ENCODE peak calls at places on chromosome 7, in six cellular contexts. C is immature natural killer cell; B is stimulated activated CD8-positive, alpha-beta memory T cell treated with anti-CD3 and anti-CD28 coated beads, Interleukin-15, amount 100 ng/mL, for 4 hours; H is chondrocyte; R is activated T-cell treated with anti-CD3 and anti-CD28 coated beads for 1 hour; A is activated CD4-positive, alpha-beta T cell treated with anti-CD3 and anti-CD28 coated beads for 48 hours. W is an unnamed sample.

GRCh38 chr7:40437936-40438634 is 303.3 kb downstream of the SUGCT start:
- DNase-seq in C (no peak), R (no peak), A (no peak), H (no peak), B (no peak), W (no peak)

GRCh38 chr7:48636391-48637015 is 287.8 kb upstream of the CDC14C start:
- DNase-seq in R (no peak), C (no peak), H (no peak), B (no peak), A (no peak), W (no peak)

GRCh38 chr7:138481447-138482380 is 21.7 kb downstream of the TRIM24 start:
- DNase-seq in H (no peak), A (no peak), R (no peak), C (peak), B (no peak), W (no peak)

GRCh38 chr7:151843181-151843580 is 33.7 kb downstream of the PRKAG2 start:
- DNase-seq in A (no peak), C (no peak), R (no peak), H (no peak), B (no peak), W (no peak)

GRCh38 chr7:27709137-27710075 is 30.6 kb upstream of the TAX1BP1 start:
- DNase-seq in C (no peak), A (no peak), B (no peak), H (no peak), R (no peak), W (no peak)

GRCh38 chr7:84248267-84248666 is 53.7 kb upstream of the SEMA3A start:
- DNase-seq in B (no peak), H (no peak), A (no peak), R (no peak), C (no peak), W (no peak)

GRCh38 chr7:39603931-39604330 is 19.4 kb upstream of the RALA start:
- DNase-seq in B (no peak), H (no peak), A (no peak), C (no peak), R (no peak), W (no peak)

GRCh38 chr7:88015309-88015708 is 81.3 kb downstream of the ADAM22 start:
- DNase-seq in B (no peak), H (no peak), R (no peak), C (no peak), A (no peak), W (no peak)

GRCh38 chr7:82323806-82324205 is 119.8 kb downstream of the CACNA2D1 start:
- DNase-seq in R (no peak), H (no peak), C (no peak), B (no peak), A (no peak), W (no peak)